ENCODE peak calls at places on chromosome 18, in ten cellular contexts. D, J, E, X, P, L, Z, G, A and U are unnamed samples.

GRCh38 chr18:75113455-75113854 is 95.5 kb downstream of the PTGR3 start:
- DNase-seq in A (no peak), G (peak; percentile 18), J (no peak), E (no peak), X (no peak), P (no peak), L (no peak), Z (no peak), D (no peak), U (no peak)

GRCh38 chr18:45802814-45803492 is 22.5 kb upstream of the SIGLEC15 start:
- DNase-seq in Z (no peak), P (no peak), X (no peak), G (peak; percentile 89), D (peak; percentile 98), E (peak; percentile 97), J (no peak), A (no peak), L (no peak), U (no peak)

GRCh38 chr18:8469793-8470192 is 139.4 kb upstream of the RAB12 start:
- DNase-seq in A (no peak), G (peak; percentile 17), X (no peak), J (no peak), L (no peak), Z (peak; percentile 26), D (no peak), E (no peak), P (no peak), U (no peak)

GRCh38 chr18:12312936-12313335 is 4.9 kb downstream of the TUBB6 start:
- DNase-seq in L (no peak), P (no peak), Z (no peak), G (no peak), E (no peak), X (no peak), A (no peak), J (no peak), D (no peak), U (no peak)

GRCh38 chr18:9838144-9838877 is 47.5 kb upstream of the TXNDC2 start:
- DNase-seq in P (no peak), X (no peak), L (peak; percentile 33), E (peak; percentile 36), A (no peak), Z (peak; percentile 99), G (no peak), D (peak; percentile 87), J (no peak), U (no peak)

GRCh38 chr18:41666251-41666650 is 288.8 kb upstream of the PIK3C3 start:
- DNase-seq in G (no peak), D (no peak), X (no peak), L (no peak), J (no peak), E (no peak), Z (no peak), P (no peak), A (no peak), U (no peak)

GRCh38 chr18:470661-471501 is 29.6 kb downstream of the COLEC12 start:
- DNase-seq in X (no peak), G (no peak), D (peak; percentile 60), Z (no peak), L (no peak), A (no peak), J (no peak), E (peak; percentile 8), P (no peak), U (no peak)

GRCh38 chr18:74288730-74289129 is 3.0 kb downstream of the CYB5A start:
- DNase-seq in G (no peak), D (peak; percentile 41), X (no peak), J (no peak), Z (peak; percentile 22), A (no peak), E (no peak), P (no peak), L (no peak), U (no peak)

GRCh38 chr18:49863769-49864615 is 50.7 kb upstream of the ACAA2 start:
- DNase-seq in A (no peak), D (no peak), E (no peak), Z (no peak), X (no peak), G (peak; percentile 68), J (no peak), L (no peak), P (no peak), U (no peak)

DNA sequence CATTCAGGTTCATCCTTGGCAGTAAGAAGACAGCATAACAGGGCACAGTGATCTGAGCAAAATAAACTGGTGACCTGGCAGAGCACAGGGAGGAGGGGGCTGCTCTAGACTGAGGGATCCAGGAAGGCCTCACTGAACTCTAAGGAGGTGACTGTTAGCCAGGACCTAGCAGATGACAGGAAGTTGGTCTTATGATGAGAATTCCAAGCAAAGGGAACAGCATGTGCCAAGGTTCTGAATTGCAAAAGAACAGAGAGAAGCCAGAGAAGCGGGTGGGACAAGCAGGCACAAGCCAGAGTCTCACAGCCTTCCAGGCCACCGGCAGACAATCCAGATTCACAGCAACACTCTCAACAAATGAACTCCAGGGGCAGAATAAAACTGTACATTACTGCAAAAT is 152.7 kb upstream of the PTPRM start:
- DNase-seq in P (no peak), Z (no peak), J (no peak), G (no peak), A (peak; percentile 22), E (peak; percentile 63), D (peak; percentile 36), L (no peak), X (peak; percentile 70), U (no peak)
- H3K27ac ChIP-seq in P (no peak overlapping the region), Z (no peak overlapping the region), J (no peak overlapping the region), G (no peak overlapping the region), A (no peak overlapping the region), E (no peak overlapping the region), D (no peak overlapping the region), L (no peak overlapping the region), X (no peak overlapping the region), U (no peak overlapping the region)

DNA sequence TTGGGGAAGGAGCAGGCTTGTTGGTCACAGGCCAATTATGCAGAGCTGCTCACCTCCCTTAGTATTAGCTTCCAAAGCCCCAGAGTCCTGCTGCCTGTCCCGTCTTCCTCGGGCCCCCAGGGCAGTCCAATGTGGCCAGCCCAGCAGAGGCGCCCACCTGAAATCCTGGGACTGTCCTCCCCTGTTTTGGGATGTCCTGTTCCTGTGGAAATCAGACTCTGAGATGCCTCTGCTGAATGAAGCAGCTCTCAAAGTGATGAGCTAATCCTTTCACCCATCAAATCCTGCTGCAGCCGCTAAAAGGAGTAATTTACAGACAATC is 105.3 kb downstream of the CABLES1 start:
- DNase-seq in X (no peak), J (no peak), E (no peak), A (no peak), D (no peak), Z (no peak), L (no peak), P (no peak), G (no peak), U (no peak)
- H3K27ac ChIP-seq in X (no peak overlapping the region), J (no peak overlapping the region), E (no peak overlapping the region), A (no peak overlapping the region), D (no peak overlapping the region), Z (peak overlapping the region; percentile 25), L (no peak overlapping the region), P (no peak overlapping the region), G (no peak overlapping the region), U (no peak overlapping the region)

DNA sequence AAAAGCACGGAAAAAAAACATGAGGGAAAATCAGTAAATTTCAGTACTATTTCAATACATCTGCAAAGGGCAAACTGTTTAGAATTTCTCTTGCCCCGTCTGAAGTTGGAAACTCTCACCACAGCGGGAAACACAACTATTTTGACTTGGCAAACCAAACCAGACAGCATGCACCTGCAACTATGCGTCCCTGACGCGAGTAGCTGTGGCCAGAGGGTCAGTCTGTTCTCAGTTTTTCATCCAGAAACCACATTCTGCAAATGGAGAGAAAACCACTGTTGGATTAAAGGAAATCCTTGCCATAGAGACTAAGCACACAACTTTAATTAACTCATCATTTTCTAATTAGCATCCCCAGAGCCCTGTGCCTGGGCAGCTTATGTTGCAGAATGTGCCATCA is 415.7 kb upstream of the TCF4 start:
- DNase-seq in D (no peak), P (no peak), A (no peak), E (no peak), L (no peak), Z (no peak), G (no peak), X (no peak), J (no peak), U (no peak)
- H3K27ac ChIP-seq in D (no peak overlapping the region), P (no peak overlapping the region), A (no peak overlapping the region), E (no peak overlapping the region), L (no peak overlapping the region), Z (no peak overlapping the region), G (no peak overlapping the region), X (no peak overlapping the region), J (no peak overlapping the region), U (no peak overlapping the region)

GRCh38 chr18:23776306-23776705 is 87.1 kb downstream of the LAMA3 start:
- DNase-seq in D (no peak), E (no peak), X (no peak), G (no peak), Z (no peak), P (no peak), J (no peak), L (no peak), A (no peak), U (no peak)
- H3K27ac ChIP-seq in D (no peak overlapping the region), E (no peak overlapping the region), X (no peak overlapping the region), G (no peak overlapping the region), Z (no peak overlapping the region), P (no peak overlapping the region), J (no peak overlapping the region), L (no peak overlapping the region), A (no peak overlapping the region), U (no peak overlapping the region)